ENCODE peak calls at places on chromosomes 13 and 19, in four cellular contexts. One of them, this sample, is unnamed.
A peak's percentile ranks its signal among the peaks of the same experiment; 100 is the strongest.

GRCh38 chr19:56132316-56132822 is 8.7 kb upstream of the ZNF444 start:
- DNase-seq in H1: no peak
- DNase-seq in GM12878: no peak
- DNase-seq in K562: no peak
- DNase-seq in this sample: no peak

GRCh38 chr13:102847272-102848234 is 1.7 kb downstream of the ERCC5 start:
- DNase-seq in K562: peak; percentile 39
- DNase-seq in H1: no peak
- DNase-seq in GM12878: no peak
- DNase-seq in this sample: no peak

GRCh38 chr19:21694171-21694906 is 73.0 kb downstream of the ZNF100 start:
- DNase-seq in K562: peak; percentile 75
- DNase-seq in H1: no peak
- DNase-seq in GM12878: no peak
- DNase-seq in this sample: no peak

GRCh38 chr13:103102482-103102881 is 36.3 kb upstream of the SLC10A2 start:
- DNase-seq in GM12878: no peak
- DNase-seq in K562: no peak
- DNase-seq in H1: no peak
- DNase-seq in this sample: no peak

GRCh38 chr13:33798023-33798422 is 19.9 kb upstream of the RFC3 start:
- DNase-seq in H1: no peak
- DNase-seq in K562: no peak
- DNase-seq in GM12878: no peak
- DNase-seq in this sample: no peak

GRCh38 chr19:13986348-13986904 is 19.7 kb downstream of the RFX1 start:
- DNase-seq in K562: no peak
- DNase-seq in H1: peak; percentile 85
- DNase-seq in GM12878: peak; percentile 93
- DNase-seq in this sample: peak; percentile 100

GRCh38 chr13:32824671-32825070 is 191.6 kb upstream of the KL start:
- DNase-seq in H1: no peak
- DNase-seq in GM12878: no peak
- DNase-seq in K562: no peak
- DNase-seq in this sample: no peak

GRCh38 chr13:47216176-47216822 is 319.4 kb upstream of the HTR2A start:
- DNase-seq in GM12878: no peak
- DNase-seq in H1: no peak
- DNase-seq in K562: no peak
- DNase-seq in this sample: no peak

GRCh38 chr13:33367931-33368330 is 82.4 kb upstream of the STARD13 start:
- DNase-seq in K562: peak; percentile 45
- DNase-seq in H1: no peak
- DNase-seq in GM12878: peak; percentile 23
- DNase-seq in this sample: no peak

GRCh38 chr19:9151367-9151766 is 11.2 kb downstream of the ZNF317 start:
- DNase-seq in GM12878: no peak
- DNase-seq in H1: no peak
- DNase-seq in K562: no peak
- DNase-seq in this sample: no peak

GRCh38 chr13:33927315-33927714 is 109.4 kb downstream of the RFC3 start:
- DNase-seq in H1: no peak
- DNase-seq in K562: no peak
- DNase-seq in GM12878: no peak
- DNase-seq in this sample: no peak

GRCh38 chr19:2815923-2816322 is 3.7 kb upstream of the ZNF554 start:
- DNase-seq in H1: no peak
- DNase-seq in K562: no peak
- DNase-seq in GM12878: no peak
- DNase-seq in this sample: peak; percentile 16

GRCh38 chr13:102152790-102153189 is 249.1 kb downstream of the FGF14 start:
- DNase-seq in H1: no peak
- DNase-seq in GM12878: no peak
- DNase-seq in K562: no peak
- DNase-seq in this sample: no peak

GRCh38 chr13:37918116-37919100 is 48.8 kb upstream of the TRPC4 start:
- DNase-seq in H1: no peak
- DNase-seq in K562: peak; percentile 43
- DNase-seq in GM12878: no peak
- DNase-seq in this sample: no peak

GRCh38 chr19:12720851-12721655 is 2.7 kb downstream of the TNPO2 start:
- DNase-seq in K562: peak; percentile 57
- DNase-seq in GM12878: no peak
- DNase-seq in H1: peak; percentile 56
- DNase-seq in this sample: no peak

GRCh38 chr13:42038661-42039456 is 9.6 kb upstream of the DGKH start:
- DNase-seq in K562: no peak
- DNase-seq in H1: no peak
- DNase-seq in GM12878: no peak
- DNase-seq in this sample: no peak

GRCh38 chr13:45521292-45521691 is 56.6 kb downstream of the COG3 start:
- DNase-seq in GM12878: no peak
- DNase-seq in K562: no peak
- DNase-seq in H1: no peak
- DNase-seq in this sample: no peak

GRCh38 chr13:21240586-21240985 is 64.1 kb downstream of the MRPL57 start:
- DNase-seq in H1: no peak
- DNase-seq in K562: no peak
- DNase-seq in GM12878: no peak
- DNase-seq in this sample: no peak

GRCh38 chr13:35711909-35712308 is 235.4 kb upstream of the MAB21L1 start:
- DNase-seq in H1: no peak
- DNase-seq in GM12878: no peak
- DNase-seq in K562: no peak
- DNase-seq in this sample: no peak

GRCh38 chr13:29397265-29397664 is 198.2 kb downstream of the SLC7A1 start:
- DNase-seq in GM12878: no peak
- DNase-seq in K562: no peak
- DNase-seq in H1: no peak
- DNase-seq in this sample: no peak

GRCh38 chr13:102276479-102276878 is 125.4 kb downstream of the FGF14 start:
- DNase-seq in H1: no peak
- DNase-seq in GM12878: no peak
- DNase-seq in K562: no peak
- DNase-seq in this sample: no peak

GRCh38 chr19:33825556-33825955 is 28.9 kb downstream of the KCTD15 start:
- DNase-seq in K562: no peak
- DNase-seq in H1: no peak
- DNase-seq in GM12878: no peak
- DNase-seq in this sample: no peak

GRCh38 chr13:87426737-87427136 is 244.4 kb upstream of the SLITRK5 start:
- DNase-seq in H1: no peak
- DNase-seq in K562: no peak
- DNase-seq in GM12878: no peak
- DNase-seq in this sample: no peak

GRCh38 chr13:33129094-33129832 is 113.0 kb downstream of the KL start:
- DNase-seq in H1: no peak
- DNase-seq in K562: no peak
- DNase-seq in GM12878: no peak
- DNase-seq in this sample: no peak

GRCh38 chr19:42627916-42628315 is 33.2 kb upstream of the CEACAM8 start:
- DNase-seq in GM12878: no peak
- DNase-seq in H1: no peak
- DNase-seq in K562: no peak
- DNase-seq in this sample: no peak
- TF ChIP-seq POLR2A in GM12878: no peak
- TF ChIP-seq POLR2A in H1: no peak
- TF ChIP-seq POLR2A in K562: no peak
- TF ChIP-seq POLR2A in this sample: no peak

GRCh38 chr13:97223711-97224461 is 1.8 kb downstream of the MBNL2 start:
- DNase-seq in K562: peak; percentile 66
- DNase-seq in GM12878: no peak
- DNase-seq in H1: peak; percentile 52
- DNase-seq in this sample: no peak

GRCh38 chr13:97221491-97221890 is 642 bp upstream of the MBNL2 start:
- DNase-seq in GM12878: no peak
- DNase-seq in H1: no peak
- DNase-seq in K562: no peak
- DNase-seq in this sample: no peak

GRCh38 chr13:97221989-97222700 is at the start of gene MBNL2:
- DNase-seq in GM12878: peak; percentile 77
- DNase-seq in H1: peak; percentile 79
- DNase-seq in K562: peak; percentile 89
- DNase-seq in this sample: peak; percentile 50

GRCh38 chr13:97224544-97225324 is 2.6 kb downstream of the MBNL2 start:
- DNase-seq in GM12878: no peak
- DNase-seq in H1: no peak
- DNase-seq in K562: no peak
- DNase-seq in this sample: no peak

GRCh38 chr13:97222934-97223710 is 989 bp downstream of the MBNL2 start:
- DNase-seq in H1: no peak
- DNase-seq in GM12878: no peak
- DNase-seq in K562: no peak
- DNase-seq in this sample: no peak
- TF ChIP-seq TAF1 in H1: no peak
- TF ChIP-seq TAF1 in GM12878: no peak
- TF ChIP-seq TAF1 in K562: no peak
- TF ChIP-seq TAF1 in this sample: no peak

DNA sequence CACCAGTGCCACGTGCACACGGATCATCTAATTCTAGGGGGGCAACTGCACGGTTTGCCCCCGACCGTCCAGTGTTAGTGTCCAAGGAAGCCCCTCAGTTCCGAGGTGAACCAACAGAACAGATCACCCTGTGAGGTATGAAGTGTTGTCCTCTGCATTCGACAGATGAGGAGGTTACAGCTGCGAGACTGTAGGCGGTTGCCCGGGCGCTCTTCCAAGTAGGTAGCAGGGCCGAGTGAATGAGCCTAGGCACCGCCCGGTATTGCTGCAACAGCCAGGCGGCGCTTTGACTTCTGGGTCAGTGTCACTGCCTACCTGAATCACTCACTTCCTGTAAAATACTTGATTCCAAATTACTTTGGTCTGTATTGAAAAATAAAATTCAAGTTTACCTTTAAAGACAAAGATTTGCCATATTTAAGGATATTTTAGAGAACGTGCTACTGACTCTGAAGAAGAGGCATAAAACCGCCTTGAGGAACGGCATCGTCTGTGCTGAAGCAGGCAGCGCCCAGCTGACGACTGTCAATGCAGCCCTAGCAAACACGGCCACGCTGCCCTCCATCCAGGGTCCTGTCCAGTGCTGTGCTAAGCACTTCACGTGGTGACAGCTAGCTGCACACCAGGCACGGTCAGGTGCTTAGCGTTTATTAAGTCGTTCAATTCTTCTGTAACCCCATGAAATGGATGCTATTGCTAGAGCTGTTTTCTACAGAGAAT is 19.3 kb upstream of the RASA3 start:
- DNase-seq in H1: no peak
- DNase-seq in GM12878: no peak
- DNase-seq in K562: peak; percentile 20
- DNase-seq in this sample: no peak
- TF ChIP-seq POLR2A in H1: no peak
- TF ChIP-seq POLR2A in GM12878: no peak
- TF ChIP-seq POLR2A in K562: no peak
- TF ChIP-seq POLR2A in this sample: no peak

GRCh38 chr13:59086147-59086546 is 1077.6 kb downstream of the DIAPH3 start:
- DNase-seq in H1: no peak
- DNase-seq in K562: no peak
- DNase-seq in GM12878: no peak
- DNase-seq in this sample: no peak

GRCh38 chr13:59094149-59094548 is 1069.6 kb downstream of the DIAPH3 start:
- DNase-seq in H1: no peak
- DNase-seq in GM12878: no peak
- DNase-seq in K562: no peak
- DNase-seq in this sample: no peak

DNA sequence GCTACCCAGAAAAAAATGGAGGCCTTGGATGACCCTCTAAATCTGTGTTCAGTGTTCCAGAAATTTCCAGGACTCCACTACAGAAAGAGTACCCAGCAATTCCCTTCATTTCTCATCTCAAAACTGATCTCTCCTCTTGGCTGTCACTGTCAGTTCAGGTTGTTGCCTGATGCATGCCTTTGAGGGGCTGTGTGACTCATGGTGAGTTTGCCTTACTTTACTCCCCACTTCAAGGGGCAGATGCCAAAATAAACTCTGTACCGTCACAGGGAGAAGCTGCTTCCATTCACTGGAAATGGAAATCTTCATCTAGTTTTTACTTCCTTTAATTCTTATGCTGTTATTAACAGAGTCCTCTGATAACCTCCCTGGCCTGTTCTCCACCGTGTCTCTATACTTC is 1075.0 kb downstream of the DIAPH3 start:
- DNase-seq in H1: no peak
- DNase-seq in K562: no peak
- DNase-seq in GM12878: no peak
- DNase-seq in this sample: no peak
- TF ChIP-seq TAF1 in H1: no peak
- TF ChIP-seq TAF1 in K562: no peak
- TF ChIP-seq TAF1 in GM12878: no peak
- TF ChIP-seq TAF1 in this sample: no peak

GRCh38 chr19:44903216-44903601 is 2.4 kb upstream of the APOE start:
- DNase-seq in H1: no peak
- DNase-seq in K562: no peak
- DNase-seq in GM12878: no peak
- DNase-seq in this sample: no peak

GRCh38 chr19:44903602-44904425 is 1.8 kb upstream of the APOE start:
- DNase-seq in H1: peak; percentile 98
- DNase-seq in K562: peak; percentile 86
- DNase-seq in GM12878: no peak
- DNase-seq in this sample: peak; percentile 77

GRCh38 chr19:44907613-44908012 is 2.0 kb downstream of the APOE start:
- DNase-seq in GM12878: no peak
- DNase-seq in K562: no peak
- DNase-seq in H1: no peak
- DNase-seq in this sample: no peak

GRCh38 chr19:44904426-44904994 is 1.1 kb upstream of the APOE start:
- DNase-seq in K562: peak; percentile 46
- DNase-seq in H1: peak; percentile 81
- DNase-seq in GM12878: no peak
- DNase-seq in this sample: no peak

GRCh38 chr19:44905437-44906160 is at the start of gene APOE:
- DNase-seq in H1: peak; percentile 86
- DNase-seq in GM12878: no peak
- DNase-seq in K562: peak; percentile 63
- DNase-seq in this sample: no peak
- TF ChIP-seq POLR2A in H1: peak; percentile 92
- TF ChIP-seq POLR2A in GM12878: peak; percentile 55
- TF ChIP-seq POLR2A in K562: peak; percentile 17
- TF ChIP-seq POLR2A in this sample: no peak

DNA sequence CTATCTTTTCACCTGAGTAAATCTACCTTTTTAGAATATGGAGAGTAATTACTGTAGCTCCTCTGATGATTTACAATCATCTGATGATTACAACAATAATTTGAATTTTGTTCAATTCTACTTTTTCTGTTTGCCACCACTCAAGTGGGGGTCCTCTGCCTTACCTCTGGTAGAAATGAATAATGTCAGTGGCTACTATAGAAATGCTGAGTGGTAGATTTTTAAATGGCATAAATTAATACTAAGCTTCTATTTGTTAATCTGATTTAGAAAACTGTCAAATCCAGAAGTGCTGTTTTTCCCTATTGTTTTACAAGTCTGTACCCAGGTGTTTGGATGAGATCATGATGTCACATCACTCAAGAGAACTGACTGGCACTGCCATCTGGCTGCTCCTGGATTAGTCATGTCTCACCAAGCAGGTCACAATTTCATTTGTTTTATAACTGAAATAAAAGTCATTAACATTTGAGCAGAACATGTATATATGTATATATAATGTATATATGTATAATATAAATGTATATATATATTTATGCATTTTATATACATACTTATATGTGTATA is 494.8 kb downstream of the TBC1D4 start:
- DNase-seq in H1: no peak
- DNase-seq in GM12878: no peak
- DNase-seq in K562: no peak
- DNase-seq in this sample: no peak
- TF ChIP-seq TAF1 in H1: no peak
- TF ChIP-seq TAF1 in GM12878: no peak
- TF ChIP-seq TAF1 in K562: no peak
- TF ChIP-seq TAF1 in this sample: no peak

This sample was measured in GM12891.